ENCODE peak calls at places on chromosomes 2 and 18, in four cellular contexts. One of them, this sample, is unnamed.

GRCh38 chr2:69122271-69122670 is 109.3 kb downstream of the ANTXR1 start:
- DNase-seq in IMR-90: peak; percentile 84
- DNase-seq in H1: no peak
- DNase-seq in HepG2: no peak
- DNase-seq in this sample: no peak

GRCh38 chr2:10833021-10833420 is 20.4 kb upstream of the PDIA6 start:
- DNase-seq in HepG2: no peak
- DNase-seq in H1: no peak
- DNase-seq in IMR-90: no peak
- DNase-seq in this sample: no peak

GRCh38 chr18:11407900-11408299 is 201.5 kb upstream of the SLC35G4 start:
- DNase-seq in HepG2: no peak
- DNase-seq in IMR-90: peak; percentile 51
- DNase-seq in H1: no peak
- DNase-seq in this sample: no peak

GRCh38 chr2:60515751-60516226 is 37.7 kb downstream of the BCL11A start:
- DNase-seq in IMR-90: peak; percentile 94
- DNase-seq in H1: no peak
- DNase-seq in HepG2: no peak
- DNase-seq in this sample: no peak

GRCh38 chr2:161857936-161858335 is 216.1 kb downstream of the DPP4 start:
- DNase-seq in IMR-90: no peak
- DNase-seq in H1: no peak
- DNase-seq in HepG2: no peak
- DNase-seq in this sample: no peak

GRCh38 chr18:3042337-3042736 is 29.4 kb upstream of the LPIN2 start:
- DNase-seq in HepG2: no peak
- DNase-seq in H1: no peak
- DNase-seq in IMR-90: no peak
- DNase-seq in this sample: no peak

GRCh38 chr2:10497797-10498251 is 49.7 kb upstream of the ODC1 start:
- DNase-seq in H1: no peak
- DNase-seq in IMR-90: peak; percentile 83
- DNase-seq in HepG2: peak; percentile 52
- DNase-seq in this sample: peak; percentile 85

GRCh38 chr18:78662879-78663278 is 316.7 kb upstream of the SALL3 start:
- DNase-seq in IMR-90: no peak
- DNase-seq in H1: no peak
- DNase-seq in HepG2: no peak
- DNase-seq in this sample: no peak

GRCh38 chr2:202032841-202033316 is 776 bp upstream of the FZD7 start:
- DNase-seq in H1: no peak
- DNase-seq in IMR-90: peak; percentile 51
- DNase-seq in HepG2: no peak
- DNase-seq in this sample: peak; percentile 49

GRCh38 chr18:10264260-10264659 is 190.2 kb upstream of the APCDD1 start:
- DNase-seq in IMR-90: no peak
- DNase-seq in HepG2: no peak
- DNase-seq in H1: no peak
- DNase-seq in this sample: no peak

GRCh38 chr18:10261315-10262276 is 192.8 kb upstream of the APCDD1 start:
- DNase-seq in H1: no peak
- DNase-seq in HepG2: no peak
- DNase-seq in IMR-90: peak; percentile 52
- DNase-seq in this sample: no peak

GRCh38 chr18:10269226-10269625 is 185.2 kb upstream of the APCDD1 start:
- DNase-seq in H1: no peak
- DNase-seq in IMR-90: no peak
- DNase-seq in HepG2: no peak
- DNase-seq in this sample: no peak

GRCh38 chr18:10266236-10266585 is 188.2 kb upstream of the APCDD1 start:
- DNase-seq in HepG2: no peak
- DNase-seq in IMR-90: no peak
- DNase-seq in H1: no peak
- DNase-seq in this sample: no peak

GRCh38 chr18:10265560-10266235 is 188.7 kb upstream of the APCDD1 start:
- DNase-seq in H1: no peak
- DNase-seq in IMR-90: no peak
- DNase-seq in HepG2: no peak
- DNase-seq in this sample: no peak
- H3K27ac ChIP-seq in H1: no peak overlapping the region
- H3K27ac ChIP-seq in IMR-90: no peak overlapping the region
- H3K27ac ChIP-seq in HepG2: no peak overlapping the region
- H3K27ac ChIP-seq in this sample: no peak overlapping the region

GRCh38 chr2:214451516-214451915 is 40.7 kb downstream of the VWC2L start:
- DNase-seq in HepG2: no peak
- DNase-seq in IMR-90: no peak
- DNase-seq in H1: no peak
- DNase-seq in this sample: no peak

GRCh38 chr2:214450118-214450894 is 39.5 kb downstream of the VWC2L start:
- DNase-seq in IMR-90: no peak
- DNase-seq in H1: no peak
- DNase-seq in HepG2: no peak
- DNase-seq in this sample: no peak
- TF ChIP-seq RAD21 in IMR-90: no peak
- TF ChIP-seq RAD21 in H1: no peak
- TF ChIP-seq RAD21 in HepG2: no peak
- TF ChIP-seq RAD21 in this sample: no peak

GRCh38 chr2:19026156-19026660 is 332.2 kb downstream of the OSR1 start:
- DNase-seq in HepG2: no peak
- DNase-seq in H1: no peak
- DNase-seq in IMR-90: no peak
- DNase-seq in this sample: no peak

GRCh38 chr2:19021721-19022120 is 336.7 kb downstream of the OSR1 start:
- DNase-seq in H1: no peak
- DNase-seq in IMR-90: peak; percentile 89
- DNase-seq in HepG2: peak; percentile 52
- DNase-seq in this sample: no peak

GRCh38 chr2:19022334-19022733 is 336.1 kb downstream of the OSR1 start:
- DNase-seq in IMR-90: no peak
- DNase-seq in HepG2: no peak
- DNase-seq in H1: no peak
- DNase-seq in this sample: no peak

GRCh38 chr2:19021100-19021476 is 337.3 kb downstream of the OSR1 start:
- DNase-seq in HepG2: peak; percentile 84
- DNase-seq in H1: no peak
- DNase-seq in IMR-90: peak; percentile 98
- DNase-seq in this sample: peak; percentile 10

DNA sequence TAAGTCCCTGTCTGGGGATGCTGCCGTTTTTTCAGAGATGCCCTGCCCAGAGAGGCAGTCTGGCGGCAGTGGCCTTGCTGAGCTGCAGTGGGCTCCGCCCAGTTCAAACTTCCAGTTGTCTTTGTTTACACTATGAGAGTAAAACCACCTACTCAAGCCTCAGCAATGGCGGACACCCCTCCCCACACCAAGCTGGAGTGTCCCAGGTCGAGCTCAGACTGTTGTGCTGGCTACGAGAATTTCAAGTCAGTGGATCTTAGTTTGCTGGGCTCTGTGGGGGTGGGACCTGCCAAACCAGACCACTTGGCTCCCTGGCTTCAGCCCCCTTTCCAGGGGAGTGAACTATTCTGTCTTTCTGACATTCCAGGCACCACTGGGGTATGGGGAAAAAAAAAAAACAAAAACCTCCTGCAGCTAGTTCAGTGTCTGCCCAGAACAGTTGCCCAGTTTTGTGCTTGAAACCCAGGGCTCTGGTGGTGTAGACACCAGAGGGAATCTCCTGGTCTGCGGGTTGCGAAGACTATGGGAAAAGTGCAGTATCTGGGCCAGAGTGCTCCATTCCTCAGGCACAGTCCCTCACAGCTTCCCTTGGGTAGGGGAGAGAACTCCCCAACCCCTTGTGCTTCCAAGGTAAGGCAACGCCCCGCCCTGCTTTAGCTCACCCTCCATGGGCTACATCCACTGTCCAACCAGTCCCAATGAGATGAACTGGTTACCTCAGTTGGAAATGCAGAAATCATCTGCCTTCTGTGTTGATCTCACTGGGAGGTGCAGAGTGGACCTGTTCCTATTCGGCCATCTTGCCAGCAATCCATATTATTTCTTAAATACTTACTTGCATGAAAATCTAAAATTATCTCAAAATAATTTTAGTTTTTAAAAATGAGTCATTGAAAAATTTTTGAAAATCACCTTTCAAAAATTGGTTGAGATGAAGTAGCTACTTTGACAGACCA is 338.0 kb downstream of the OSR1 start:
- DNase-seq in H1: no peak
- DNase-seq in HepG2: peak; percentile 80
- DNase-seq in IMR-90: no peak
- DNase-seq in this sample: no peak
- H3K4me2 ChIP-seq in H1: no peak overlapping the region
- H3K4me2 ChIP-seq in HepG2: peak overlapping the region; percentile 69
- H3K4me2 ChIP-seq in IMR-90: no peak overlapping the region
- H3K4me2 ChIP-seq in this sample: peak overlapping the region; percentile 29

DNA sequence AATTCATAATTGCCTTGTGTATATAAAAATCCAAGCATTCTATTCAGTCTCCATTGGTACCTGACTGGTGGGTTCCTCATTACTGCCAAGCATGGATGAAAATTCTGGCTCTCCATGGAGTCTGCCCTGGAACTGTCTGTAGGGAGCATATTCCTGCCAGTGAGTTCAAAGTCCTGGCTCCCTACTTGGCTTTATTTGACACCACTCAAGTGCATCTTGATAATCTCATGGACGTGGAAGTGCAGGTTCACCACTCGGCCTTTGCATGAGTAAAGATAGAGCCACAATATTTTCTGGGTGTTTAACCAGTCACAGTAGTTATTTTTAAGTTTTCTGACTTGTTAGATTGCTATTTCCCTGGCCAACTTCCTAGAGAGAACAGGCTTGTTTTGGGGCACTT is 63.5 kb downstream of the CNTNAP5 start:
- DNase-seq in HepG2: no peak
- DNase-seq in IMR-90: no peak
- DNase-seq in H1: no peak
- DNase-seq in this sample: no peak
- H3K27ac ChIP-seq in HepG2: no peak overlapping the region
- H3K27ac ChIP-seq in IMR-90: no peak overlapping the region
- H3K27ac ChIP-seq in H1: no peak overlapping the region
- H3K27ac ChIP-seq in this sample: no peak overlapping the region

DNA sequence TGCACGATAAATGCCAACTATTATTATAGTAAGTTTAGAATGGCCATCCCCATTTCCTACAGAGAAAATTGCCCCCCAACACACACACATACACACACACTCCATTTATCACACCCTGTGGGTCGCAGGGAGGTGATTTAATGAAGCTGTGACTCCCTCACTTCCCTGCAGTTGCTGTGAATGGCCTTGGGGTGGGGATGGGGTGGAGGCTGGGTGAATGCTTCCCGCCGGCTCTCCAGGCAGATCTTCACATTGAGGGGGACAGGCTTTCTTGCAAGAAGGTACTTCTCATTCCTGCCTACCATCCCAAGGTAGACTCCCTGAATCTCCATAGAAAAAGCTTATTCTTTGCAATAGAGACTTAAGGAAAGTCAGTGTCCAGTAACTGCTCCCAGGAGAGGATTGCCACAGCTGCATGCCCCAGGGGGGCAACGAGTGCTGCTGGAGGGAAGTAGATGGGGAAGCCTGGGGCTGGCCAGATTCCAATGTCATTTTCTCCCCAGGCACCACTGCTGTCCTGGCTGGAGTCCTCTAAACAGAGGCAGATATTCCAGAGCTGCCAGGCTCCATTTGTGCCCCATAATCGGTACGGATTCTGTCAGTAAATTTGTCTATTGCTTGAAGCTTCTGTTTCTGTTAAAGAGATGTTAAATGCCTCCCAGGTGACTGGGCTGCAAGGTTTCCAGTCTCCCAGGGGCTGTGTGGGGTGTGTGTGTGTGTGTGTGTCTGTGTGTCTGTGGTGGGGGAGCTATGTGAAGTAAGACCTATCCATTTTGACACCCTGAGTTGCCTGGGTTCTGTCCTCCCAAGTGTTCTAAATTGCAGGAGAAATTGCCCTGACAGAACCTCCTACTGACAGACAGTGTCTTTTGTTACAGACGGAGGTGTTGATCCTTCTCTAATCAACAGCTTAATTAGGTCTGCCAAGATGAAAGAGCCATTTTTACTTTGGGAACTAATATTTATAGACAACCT is 265.4 kb downstream of the SRBD1 start:
- DNase-seq in IMR-90: no peak
- DNase-seq in H1: no peak
- DNase-seq in HepG2: no peak
- DNase-seq in this sample: no peak
- TF ChIP-seq RAD21 in IMR-90: no peak
- TF ChIP-seq RAD21 in H1: peak; percentile 18
- TF ChIP-seq RAD21 in HepG2: no peak
- TF ChIP-seq RAD21 in this sample: no peak

DNA sequence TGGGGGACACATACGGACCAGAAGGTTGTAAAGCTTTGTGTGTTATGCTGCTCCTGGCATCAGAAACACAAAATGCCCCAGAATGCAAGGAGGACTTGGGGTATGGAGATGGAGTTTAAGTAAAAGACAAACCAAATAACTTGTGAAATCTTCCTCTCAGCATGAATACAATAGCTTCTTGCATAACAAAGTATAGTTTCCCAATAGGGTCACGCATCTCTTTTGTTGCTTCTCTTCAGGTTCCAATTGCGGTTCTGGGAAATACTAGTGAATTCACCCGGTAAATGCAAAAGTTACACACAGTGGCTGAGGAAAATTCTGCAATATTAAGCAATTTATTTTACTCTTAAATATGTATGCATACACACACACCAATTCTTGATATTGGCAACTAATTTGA is 339.2 kb upstream of the EPHA4 start:
- DNase-seq in IMR-90: no peak
- DNase-seq in HepG2: no peak
- DNase-seq in H1: no peak
- DNase-seq in this sample: no peak
- H3K4me2 ChIP-seq in IMR-90: no peak overlapping the region
- H3K4me2 ChIP-seq in HepG2: no peak overlapping the region
- H3K4me2 ChIP-seq in H1: no peak overlapping the region
- H3K4me2 ChIP-seq in this sample: no peak overlapping the region

GRCh38 chr18:48504819-48505218 is 34.0 kb upstream of the CTIF start:
- DNase-seq in IMR-90: no peak
- DNase-seq in HepG2: no peak
- DNase-seq in H1: no peak
- DNase-seq in this sample: no peak
- H3K27ac ChIP-seq in IMR-90: no peak overlapping the region
- H3K27ac ChIP-seq in HepG2: no peak overlapping the region
- H3K27ac ChIP-seq in H1: no peak overlapping the region
- H3K27ac ChIP-seq in this sample: no peak overlapping the region

DNA sequence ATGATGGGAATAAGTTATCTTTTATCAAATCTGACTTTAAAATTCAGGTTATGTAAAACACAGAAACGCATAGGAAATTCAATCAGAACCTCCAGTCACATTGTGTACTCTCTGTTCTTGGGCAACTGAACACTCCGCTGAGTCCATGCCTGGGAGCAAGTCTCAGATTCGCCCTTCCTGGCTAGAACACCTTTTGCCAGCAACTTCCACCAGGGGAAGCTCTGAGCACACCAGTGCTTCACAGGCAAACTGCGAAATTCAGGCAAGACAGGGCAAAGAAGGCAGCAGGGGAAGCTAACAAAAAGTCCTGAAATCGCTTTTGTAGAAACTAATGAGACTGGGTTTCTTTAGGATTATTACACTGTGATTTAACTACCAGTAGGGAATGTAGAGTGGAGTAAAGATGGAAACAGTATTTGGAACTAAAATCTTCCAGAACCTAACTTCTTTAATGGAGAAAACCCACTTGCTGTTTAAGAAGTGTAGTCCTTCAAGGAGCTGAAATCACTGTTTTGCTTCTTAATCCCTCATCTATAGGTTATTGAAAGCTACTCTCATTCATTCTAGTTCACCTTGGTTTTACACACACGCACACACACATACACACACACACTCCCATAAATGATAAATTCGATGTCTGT is 214.3 kb downstream of the TMEM182 start:
- DNase-seq in HepG2: peak; percentile 50
- DNase-seq in IMR-90: peak; percentile 4
- DNase-seq in H1: peak; percentile 36
- DNase-seq in this sample: peak; percentile 4
- TF ChIP-seq RAD21 in HepG2: peak; percentile 25
- TF ChIP-seq RAD21 in IMR-90: peak; percentile 20
- TF ChIP-seq RAD21 in H1: peak; percentile 94
- TF ChIP-seq RAD21 in this sample: peak; percentile 50